ENCODE peak calls at places on chromosomes 7 and 10, in five cellular contexts. One of them, this sample, is unnamed.

GRCh38 chr7:87858427-87859100 is 17.6 kb downstream of the SLC25A40 start:
- DNase-seq in heart left ventricle: no peak
- DNase-seq in SK-N-SH: no peak
- DNase-seq in CD8-positive, alpha-beta memory T cell: no peak
- DNase-seq in upper lobe of right lung: no peak
- DNase-seq in this sample: no peak

GRCh38 chr10:78619244-78619851 is 449.4 kb upstream of the ZMIZ1 start:
- DNase-seq in heart left ventricle: no peak
- DNase-seq in SK-N-SH: peak; percentile 61
- DNase-seq in CD8-positive, alpha-beta memory T cell: no peak
- DNase-seq in upper lobe of right lung: no peak
- DNase-seq in this sample: no peak

GRCh38 chr10:52443419-52444388 is 129.6 kb downstream of the DKK1 start:
- DNase-seq in heart left ventricle: no peak
- DNase-seq in SK-N-SH: no peak
- DNase-seq in CD8-positive, alpha-beta memory T cell: no peak
- DNase-seq in upper lobe of right lung: no peak
- DNase-seq in this sample: no peak

GRCh38 chr7:147535619-147536200 is 1054.9 kb upstream of the C7orf33 start:
- DNase-seq in heart left ventricle: no peak
- DNase-seq in SK-N-SH: no peak
- DNase-seq in CD8-positive, alpha-beta memory T cell: no peak
- DNase-seq in upper lobe of right lung: no peak
- DNase-seq in this sample: no peak

GRCh38 chr7:140261522-140261921 is 84.7 kb upstream of the KDM7A start:
- DNase-seq in heart left ventricle: no peak
- DNase-seq in SK-N-SH: no peak
- DNase-seq in CD8-positive, alpha-beta memory T cell: no peak
- DNase-seq in upper lobe of right lung: no peak
- DNase-seq in this sample: no peak

GRCh38 chr7:43467406-43467805 is 115.5 kb upstream of the STK17A start:
- DNase-seq in heart left ventricle: no peak
- DNase-seq in SK-N-SH: peak; percentile 42
- DNase-seq in CD8-positive, alpha-beta memory T cell: no peak
- DNase-seq in upper lobe of right lung: no peak
- DNase-seq in this sample: no peak

GRCh38 chr10:91551856-91552255 is 81.0 kb downstream of the PPP1R3C start:
- DNase-seq in heart left ventricle: peak; percentile 52
- DNase-seq in SK-N-SH: peak; percentile 55
- DNase-seq in CD8-positive, alpha-beta memory T cell: no peak
- DNase-seq in upper lobe of right lung: no peak
- DNase-seq in this sample: no peak

GRCh38 chr10:1295756-1296480 is 239.7 kb downstream of the WDR37 start:
- DNase-seq in heart left ventricle: peak; percentile 10
- DNase-seq in SK-N-SH: no peak
- DNase-seq in CD8-positive, alpha-beta memory T cell: no peak
- DNase-seq in upper lobe of right lung: no peak
- DNase-seq in this sample: no peak

GRCh38 chr7:81187768-81188167 is 268.9 kb upstream of the SEMA3C start:
- DNase-seq in heart left ventricle: no peak
- DNase-seq in SK-N-SH: no peak
- DNase-seq in CD8-positive, alpha-beta memory T cell: no peak
- DNase-seq in upper lobe of right lung: no peak
- DNase-seq in this sample: no peak

GRCh38 chr7:114966156-114966555 is 44.3 kb downstream of the MDFIC start:
- DNase-seq in heart left ventricle: no peak
- DNase-seq in SK-N-SH: no peak
- DNase-seq in CD8-positive, alpha-beta memory T cell: no peak
- DNase-seq in upper lobe of right lung: no peak
- DNase-seq in this sample: no peak

GRCh38 chr10:122856902-122857301 is 11.2 kb upstream of the CUZD1 start:
- DNase-seq in heart left ventricle: no peak
- DNase-seq in SK-N-SH: no peak
- DNase-seq in CD8-positive, alpha-beta memory T cell: no peak
- DNase-seq in upper lobe of right lung: no peak
- DNase-seq in this sample: no peak

GRCh38 chr10:93435621-93436385 is 46.3 kb downstream of the MYOF start:
- DNase-seq in heart left ventricle: no peak
- DNase-seq in SK-N-SH: no peak
- DNase-seq in CD8-positive, alpha-beta memory T cell: no peak
- DNase-seq in upper lobe of right lung: no peak
- DNase-seq in this sample: no peak

GRCh38 chr10:18159596-18159995 is 19.4 kb downstream of the CACNB2 start:
- DNase-seq in heart left ventricle: no peak
- DNase-seq in SK-N-SH: no peak
- DNase-seq in CD8-positive, alpha-beta memory T cell: no peak
- DNase-seq in upper lobe of right lung: no peak
- DNase-seq in this sample: no peak

GRCh38 chr7:140485463-140486265 is 6.4 kb upstream of the MKRN1 start:
- DNase-seq in heart left ventricle: no peak
- DNase-seq in SK-N-SH: no peak
- DNase-seq in CD8-positive, alpha-beta memory T cell: no peak
- DNase-seq in upper lobe of right lung: no peak
- DNase-seq in this sample: no peak

GRCh38 chr10:905503-905902 is 26.0 kb downstream of the LARP4B start:
- DNase-seq in heart left ventricle: no peak
- DNase-seq in SK-N-SH: no peak
- DNase-seq in CD8-positive, alpha-beta memory T cell: no peak
- DNase-seq in upper lobe of right lung: no peak
- DNase-seq in this sample: no peak

GRCh38 chr7:21915140-21915539 is 30.6 kb downstream of the CDCA7L start:
- DNase-seq in heart left ventricle: no peak
- DNase-seq in SK-N-SH: no peak
- DNase-seq in CD8-positive, alpha-beta memory T cell: no peak
- DNase-seq in upper lobe of right lung: no peak
- DNase-seq in this sample: no peak

GRCh38 chr7:17043012-17043877 is 161.5 kb upstream of the AGR3 start:
- DNase-seq in heart left ventricle: no peak
- DNase-seq in SK-N-SH: no peak
- DNase-seq in CD8-positive, alpha-beta memory T cell: no peak
- DNase-seq in upper lobe of right lung: no peak
- DNase-seq in this sample: no peak

GRCh38 chr7:74379938-74380337 is 73.8 kb upstream of the GTF2IRD1 start:
- DNase-seq in heart left ventricle: no peak
- DNase-seq in SK-N-SH: peak; percentile 14
- DNase-seq in CD8-positive, alpha-beta memory T cell: no peak
- DNase-seq in upper lobe of right lung: no peak
- DNase-seq in this sample: peak; percentile 68

GRCh38 chr7:100087055-100087750 is 1.6 kb upstream of the COPS6 start:
- DNase-seq in heart left ventricle: no peak
- DNase-seq in SK-N-SH: peak; percentile 50
- DNase-seq in CD8-positive, alpha-beta memory T cell: no peak
- DNase-seq in upper lobe of right lung: no peak
- DNase-seq in this sample: no peak

DNA sequence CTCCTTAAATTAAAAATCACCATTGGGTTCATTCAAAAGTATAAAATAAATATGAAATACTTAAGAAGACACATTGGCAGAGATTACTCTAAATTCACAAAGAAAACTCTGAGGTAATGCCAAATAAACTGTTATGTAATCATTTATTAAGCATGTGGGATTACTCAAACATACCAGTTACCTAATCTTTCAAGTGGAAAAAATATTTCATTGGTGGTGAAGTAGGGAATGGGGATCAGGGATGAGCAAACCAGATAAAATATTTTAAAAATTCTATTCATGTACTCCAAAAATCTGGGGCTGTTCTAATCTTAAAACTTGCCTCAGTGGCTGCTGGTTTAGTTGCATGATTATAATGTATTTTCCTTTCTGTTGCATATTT is 19.4 kb downstream of the LMOD2 start:
- DNase-seq in heart left ventricle: no peak
- DNase-seq in SK-N-SH: no peak
- DNase-seq in CD8-positive, alpha-beta memory T cell: no peak
- DNase-seq in upper lobe of right lung: no peak
- DNase-seq in this sample: no peak
- H3K4me1 ChIP-seq in heart left ventricle: peaks cover 21% of the 10 kb centered on the region
- H3K4me1 ChIP-seq in SK-N-SH: no peaks in the 10 kb centered on the region
- H3K4me1 ChIP-seq in CD8-positive, alpha-beta memory T cell: no peaks in the 10 kb centered on the region
- H3K4me1 ChIP-seq in upper lobe of right lung: peaks cover 9% of the 10 kb centered on the region
- H3K4me1 ChIP-seq in this sample: no peaks in the 10 kb centered on the region

DNA sequence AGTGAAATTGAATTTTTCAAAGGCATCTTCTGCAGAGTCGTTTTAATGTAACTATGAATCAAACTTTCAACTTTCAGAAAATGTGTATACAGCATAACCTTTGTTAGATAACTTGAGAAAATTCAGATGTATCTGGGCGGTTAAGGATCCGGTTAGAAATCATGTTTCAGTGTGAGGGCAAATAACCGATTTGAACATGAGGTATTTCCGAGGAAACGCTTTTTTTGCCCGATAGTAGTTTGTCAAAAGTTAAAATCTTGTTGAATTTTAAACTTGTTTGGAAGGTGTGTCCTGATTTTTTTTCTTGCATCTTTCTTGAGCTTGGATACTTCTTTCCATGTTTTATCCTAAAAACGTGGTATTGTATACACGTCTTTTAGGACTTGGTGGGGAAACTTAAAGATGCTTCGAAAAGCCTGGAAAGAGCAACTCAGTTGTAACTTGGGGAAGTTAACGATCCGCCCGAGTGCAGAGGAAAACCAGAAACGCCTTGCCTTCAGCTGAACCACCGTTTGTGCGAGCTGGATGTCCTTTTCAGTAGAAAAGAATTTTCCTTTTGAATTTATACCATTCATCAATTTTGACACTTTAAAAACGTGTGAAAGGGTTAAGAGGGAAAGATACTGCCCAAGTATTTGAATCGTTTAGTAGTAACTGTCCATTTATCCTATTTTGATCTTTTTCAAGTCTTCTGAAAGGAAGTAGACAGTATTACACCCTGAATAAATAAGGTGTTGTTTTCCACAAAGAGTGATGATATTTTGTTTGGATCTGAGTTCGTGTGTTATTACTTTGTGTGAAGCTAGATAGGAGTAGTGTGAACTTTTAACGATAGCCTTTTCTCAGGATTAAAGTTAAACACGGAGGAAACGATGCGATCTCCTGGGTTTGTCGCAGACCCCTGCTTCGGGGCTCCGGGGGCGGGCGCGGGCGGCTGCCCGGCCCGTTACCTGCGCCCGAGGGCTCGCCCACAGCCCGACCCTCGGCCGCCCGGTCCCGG is 1.0 kb upstream of the BMI1 start:
- DNase-seq in heart left ventricle: no peak
- DNase-seq in SK-N-SH: no peak
- DNase-seq in CD8-positive, alpha-beta memory T cell: no peak
- DNase-seq in upper lobe of right lung: no peak
- DNase-seq in this sample: no peak
- H3K27me3 ChIP-seq in heart left ventricle: peaks cover 14% of the 10 kb centered on the region
- H3K27me3 ChIP-seq in SK-N-SH: peaks cover 11% of the 10 kb centered on the region
- H3K27me3 ChIP-seq in CD8-positive, alpha-beta memory T cell: peaks cover 20% of the 10 kb centered on the region
- H3K27me3 ChIP-seq in upper lobe of right lung: peaks cover 6% of the 10 kb centered on the region
- H3K27me3 ChIP-seq in this sample: no peaks in the 10 kb centered on the region

GRCh38 chr7:159098424-159098786 is 46.3 kb downstream of the VIPR2 start:
- DNase-seq in heart left ventricle: peak; percentile 11
- DNase-seq in SK-N-SH: no peak
- DNase-seq in CD8-positive, alpha-beta memory T cell: no peak
- DNase-seq in upper lobe of right lung: peak; percentile 51
- DNase-seq in this sample: no peak

GRCh38 chr7:159098795-159099194 is 45.9 kb downstream of the VIPR2 start:
- DNase-seq in heart left ventricle: peak; percentile 40
- DNase-seq in SK-N-SH: no peak
- DNase-seq in CD8-positive, alpha-beta memory T cell: no peak
- DNase-seq in upper lobe of right lung: peak; percentile 64
- DNase-seq in this sample: peak; percentile 82

GRCh38 chr7:159099217-159099655 is 45.4 kb downstream of the VIPR2 start:
- DNase-seq in heart left ventricle: peak; percentile 35
- DNase-seq in SK-N-SH: no peak
- DNase-seq in CD8-positive, alpha-beta memory T cell: no peak
- DNase-seq in upper lobe of right lung: peak; percentile 54
- DNase-seq in this sample: peak; percentile 77

GRCh38 chr7:159097661-159098423 is 46.8 kb downstream of the VIPR2 start:
- DNase-seq in heart left ventricle: peak; percentile 45
- DNase-seq in SK-N-SH: no peak
- DNase-seq in CD8-positive, alpha-beta memory T cell: no peak
- DNase-seq in upper lobe of right lung: peak; percentile 59
- DNase-seq in this sample: peak; percentile 82

DNA sequence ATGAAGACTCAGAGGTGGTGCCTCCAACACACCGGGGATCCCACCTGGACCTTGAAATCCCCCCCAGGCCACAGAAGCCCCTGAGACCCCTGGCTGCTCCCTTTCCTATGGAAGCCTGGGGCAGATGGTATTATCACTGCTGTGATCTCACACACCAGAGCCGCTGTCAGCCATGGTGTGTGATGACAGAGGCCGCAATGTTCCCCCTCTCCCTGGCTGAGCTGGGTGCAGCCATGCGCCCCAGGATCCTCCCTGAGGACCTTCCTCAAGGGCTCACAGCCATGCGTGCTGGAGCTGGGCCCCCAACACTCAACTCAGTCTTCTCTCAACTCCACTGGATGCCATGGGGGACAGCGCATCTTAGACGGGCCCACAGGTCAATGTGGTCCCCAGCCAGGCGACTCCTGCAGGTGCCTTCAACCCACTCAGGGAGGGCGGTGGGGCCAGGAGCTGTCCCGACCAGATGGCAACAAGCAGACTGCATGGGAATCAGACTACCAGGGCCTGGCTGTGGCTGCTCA is 44.9 kb downstream of the VIPR2 start:
- DNase-seq in heart left ventricle: peak; percentile 14
- DNase-seq in SK-N-SH: peak; percentile 53
- DNase-seq in CD8-positive, alpha-beta memory T cell: no peak
- DNase-seq in upper lobe of right lung: peak; percentile 43
- DNase-seq in this sample: peak; percentile 44
- H3K27ac ChIP-seq in heart left ventricle: peak overlapping the region; percentile 97
- H3K27ac ChIP-seq in SK-N-SH: peak overlapping the region; percentile 11
- H3K27ac ChIP-seq in CD8-positive, alpha-beta memory T cell: no peak overlapping the region
- H3K27ac ChIP-seq in upper lobe of right lung: no peak overlapping the region
- H3K27ac ChIP-seq in this sample: peak overlapping the region; percentile 31

GRCh38 chr10:51231754-51232153 is 157.5 kb downstream of the PRKG1 start:
- DNase-seq in heart left ventricle: no peak
- DNase-seq in SK-N-SH: no peak
- DNase-seq in CD8-positive, alpha-beta memory T cell: no peak
- DNase-seq in upper lobe of right lung: no peak
- DNase-seq in this sample: no peak
- H3K4me1 ChIP-seq in heart left ventricle: peaks cover 48% of the 10 kb centered on the region
- H3K4me1 ChIP-seq in SK-N-SH: peaks cover 15% of the 10 kb centered on the region
- H3K4me1 ChIP-seq in CD8-positive, alpha-beta memory T cell: no peaks in the 10 kb centered on the region
- H3K4me1 ChIP-seq in upper lobe of right lung: no peaks in the 10 kb centered on the region
- H3K4me1 ChIP-seq in this sample: peaks cover 11% of the 10 kb centered on the region